ENCODE peak calls at places on chromosomes 4 and X, in eight cellular contexts. J is EL; H is heart right ventricle; X is SW480; S is putamen; K is stimulated activated CD4-positive, alpha-beta T cell treated with anti-CD3 and anti-CD28 coated beads, Interleukin-2, amount 100 ng/mL, for 48 hours; M is body of pancreas; Q is activated CD8-positive, alpha-beta T cell treated with anti-CD3 and anti-CD28 coated beads for 36 hours. A is an unnamed sample.

GRCh38 chr4:52299120-52299519 is 248.0 kb downstream of the SPATA18 start:
- DNase-seq in H (no peak), K (no peak), J (peak), X (no peak), Q (no peak), M (no peak), S (no peak), A (no peak)

GRCh38 chr4:3461515-3462291 is 1.4 kb upstream of the DOK7 start:
- DNase-seq in K (no peak), Q (no peak), S (no peak), J (no peak), H (peak), X (peak), M (peak), A (peak)

GRCh38 chr4:177660223-177660622 is 218.0 kb upstream of the AGA start:
- DNase-seq in K (no peak), S (no peak), Q (no peak), J (no peak), X (no peak), H (no peak), M (no peak), A (no peak)

GRCh38 chr4:76250962-76251361 is 559 bp upstream of the FAM47E start:
- DNase-seq in J (no peak), H (no peak), X (no peak), M (peak), K (no peak), Q (peak), S (no peak), A (peak)

GRCh38 chrX:153394595-153394994 is 6.6 kb downstream of the PNMA6E start:
- DNase-seq in X (no peak), H (no peak), J (no peak), Q (no peak), S (no peak), M (no peak), K (no peak), A (no peak)

GRCh38 chr4:6953751-6954380 is 44.2 kb downstream of the TBC1D14 start:
- DNase-seq in S (no peak), H (peak), M (peak), J (peak), X (peak), K (no peak), Q (no peak), A (peak)

GRCh38 chr4:122503214-122503613 is 46.7 kb upstream of the IL2 start:
- DNase-seq in Q (no peak), M (no peak), X (no peak), K (no peak), J (no peak), S (no peak), H (no peak), A (no peak)

GRCh38 chrX:101659601-101660063 is at the start of gene ARMCX2:
- DNase-seq in X (no peak), J (peak), K (no peak), S (peak), M (peak), Q (peak), H (peak), A (peak)

GRCh38 chr4:174423257-174423944 is 98.9 kb downstream of the HPGD start:
- DNase-seq in X (peak), K (no peak), S (no peak), Q (peak), H (no peak), M (peak), J (peak), A (peak)

GRCh38 chrX:63466690-63467089 is 115.6 kb upstream of the SPIN4 start:
- DNase-seq in M (no peak), J (no peak), K (no peak), H (no peak), S (no peak), X (no peak), Q (no peak), A (no peak)

GRCh38 chr4:6017030-6017429 is 1.2 kb downstream of the C4orf50 start:
- DNase-seq in Q (no peak), X (peak), M (no peak), S (no peak), H (no peak), K (no peak), J (no peak), A (no peak)

GRCh38 chrX:120365320-120365719 is 3.4 kb downstream of the ATP1B4 start:
- DNase-seq in K (peak), Q (peak), H (peak), X (no peak), S (peak), M (peak), J (peak), A (peak)

GRCh38 chrX:118062817-118063615 is 53.6 kb downstream of the KLHL13 start:
- DNase-seq in X (no peak), S (no peak), J (no peak), H (no peak), K (no peak), Q (no peak), M (no peak), A (no peak)

GRCh38 chr4:146340798-146341197 is 126.5 kb downstream of the REELD1 start:
- DNase-seq in X (peak), H (no peak), M (no peak), S (no peak), J (peak), K (no peak), Q (no peak), A (no peak)

GRCh38 chr4:184388106-184388505 is 86.2 kb downstream of the IRF2 start:
- DNase-seq in H (no peak), Q (no peak), J (no peak), X (no peak), K (no peak), S (no peak), M (no peak), A (no peak)

GRCh38 chr4:139184129-139184528 is 7.1 kb upstream of the ELF2 start:
- DNase-seq in M (no peak), H (no peak), J (peak), Q (no peak), X (no peak), S (no peak), K (no peak), A (no peak)

GRCh38 chrX:54808109-54808604 is 612 bp downstream of the MAGED2 start:
- DNase-seq in S (peak), Q (peak), M (peak), J (peak), K (peak), H (peak), X (peak), A (peak)

GRCh38 chr4:167614866-167615265 is 380.6 kb upstream of the SPOCK3 start:
- DNase-seq in M (no peak), H (no peak), Q (no peak), S (no peak), J (peak), X (no peak), K (no peak), A (no peak)

GRCh38 chr4:141464366-141464765 is 172.0 kb upstream of the IL15 start:
- DNase-seq in M (no peak), J (no peak), H (no peak), X (no peak), S (no peak), K (no peak), Q (no peak), A (no peak)

GRCh38 chrX:82757614-82758013 is 750.5 kb upstream of the POU3F4 start:
- DNase-seq in J (no peak), K (no peak), M (no peak), X (no peak), H (no peak), Q (no peak), S (no peak), A (no peak)

GRCh38 chr4:70571772-70572171 is 20.3 kb upstream of the AMBN start:
- DNase-seq in J (no peak), X (no peak), S (no peak), H (no peak), K (no peak), Q (no peak), M (no peak), A (no peak)

GRCh38 chr4:15003891-15004700 is 1.8 kb downstream of the CPEB2 start:
- DNase-seq in H (peak), J (peak), Q (peak), X (peak), S (no peak), M (peak), K (peak), A (peak)

GRCh38 chrX:105167233-105167632 is 53.3 kb downstream of the TEX13A start:
- DNase-seq in X (no peak), S (no peak), Q (no peak), J (no peak), M (no peak), H (no peak), K (no peak), A (no peak)

GRCh38 chr4:77959566-77960338 is 97.1 kb downstream of the MRPL1 start:
- DNase-seq in Q (no peak), H (no peak), S (no peak), K (no peak), M (no peak), X (peak), J (peak), A (no peak)

GRCh38 chr4:106852416-106852815 is 183.7 kb downstream of the DKK2 start:
- DNase-seq in K (no peak), X (no peak), Q (no peak), H (no peak), J (no peak), M (no peak), S (no peak), A (no peak)

GRCh38 chr4:97279410-97279809 is 863.9 kb downstream of the STPG2 start:
- DNase-seq in S (no peak), J (no peak), Q (no peak), X (no peak), H (no peak), K (no peak), M (no peak), A (no peak)

GRCh38 chrX:154308108-154308946 is 12.7 kb downstream of the TKTL1 start:
- DNase-seq in X (peak), J (peak), H (peak), M (peak), S (no peak), Q (peak), K (peak), A (peak)